ENCODE peak calls at places on chromosomes 6 and 20, in five cellular contexts. One of them, this sample, is unnamed.

GRCh38 chr20:54167909-54168872 is 5.6 kb downstream of the CYP24A1 start:
- DNase-seq in heart left ventricle: no peak
- DNase-seq in tibial nerve: no peak
- DNase-seq in A549: peak; percentile 92
- DNase-seq in body of pancreas: no peak
- DNase-seq in this sample: no peak

GRCh38 chr20:15236812-15237211 is 899.4 kb upstream of the FLRT3 start:
- DNase-seq in heart left ventricle: no peak
- DNase-seq in body of pancreas: peak; percentile 61
- DNase-seq in tibial nerve: no peak
- DNase-seq in A549: peak; percentile 74
- DNase-seq in this sample: peak; percentile 3

GRCh38 chr6:112253842-112254816 is at the start of gene LAMA4:
- DNase-seq in body of pancreas: peak; percentile 29
- DNase-seq in A549: peak; percentile 5
- DNase-seq in heart left ventricle: peak; percentile 82
- DNase-seq in tibial nerve: no peak
- DNase-seq in this sample: no peak

GRCh38 chr6:14004258-14004657 is 79.5 kb downstream of the RNF182 start:
- DNase-seq in A549: no peak
- DNase-seq in tibial nerve: no peak
- DNase-seq in body of pancreas: no peak
- DNase-seq in heart left ventricle: no peak
- DNase-seq in this sample: no peak

GRCh38 chr6:78611886-78612480 is 255.4 kb upstream of the IRAK1BP1 start:
- DNase-seq in tibial nerve: no peak
- DNase-seq in A549: peak; percentile 47
- DNase-seq in heart left ventricle: no peak
- DNase-seq in body of pancreas: no peak
- DNase-seq in this sample: peak; percentile 9

GRCh38 chr6:24936641-24937317 is 1.0 kb upstream of the RIPOR2 start:
- DNase-seq in tibial nerve: no peak
- DNase-seq in A549: no peak
- DNase-seq in body of pancreas: no peak
- DNase-seq in heart left ventricle: no peak
- DNase-seq in this sample: no peak

GRCh38 chr6:122839477-122839876 is 50.4 kb downstream of the SMPDL3A start:
- DNase-seq in body of pancreas: peak; percentile 69
- DNase-seq in heart left ventricle: no peak
- DNase-seq in A549: peak; percentile 46
- DNase-seq in tibial nerve: peak; percentile 21
- DNase-seq in this sample: peak; percentile 46

GRCh38 chr6:27668442-27669275 is 195.8 kb upstream of the ZNF184 start:
- DNase-seq in body of pancreas: peak; percentile 16
- DNase-seq in tibial nerve: no peak
- DNase-seq in A549: peak; percentile 76
- DNase-seq in heart left ventricle: no peak
- DNase-seq in this sample: peak; percentile 87

GRCh38 chr20:44548171-44548678 is 26.4 kb upstream of the SERINC3 start:
- DNase-seq in body of pancreas: no peak
- DNase-seq in tibial nerve: no peak
- DNase-seq in A549: no peak
- DNase-seq in heart left ventricle: no peak
- DNase-seq in this sample: no peak

GRCh38 chr6:163311830-163312229 is 102.7 kb upstream of the QKI start:
- DNase-seq in A549: peak; percentile 83
- DNase-seq in heart left ventricle: no peak
- DNase-seq in tibial nerve: no peak
- DNase-seq in body of pancreas: no peak
- DNase-seq in this sample: no peak

GRCh38 chr6:31465185-31465536 is 32.8 kb upstream of the MICB start:
- DNase-seq in tibial nerve: no peak
- DNase-seq in body of pancreas: no peak
- DNase-seq in heart left ventricle: no peak
- DNase-seq in A549: no peak
- DNase-seq in this sample: no peak
- TF ChIP-seq POLR2A in tibial nerve: no peak
- TF ChIP-seq POLR2A in body of pancreas: no peak
- TF ChIP-seq POLR2A in heart left ventricle: no peak
- TF ChIP-seq POLR2A in A549: no peak
- TF ChIP-seq POLR2A in this sample: no peak

GRCh38 chr20:62931464-62931863 is 5.2 kb upstream of the DIDO1 start:
- DNase-seq in tibial nerve: no peak
- DNase-seq in A549: no peak
- DNase-seq in body of pancreas: no peak
- DNase-seq in heart left ventricle: no peak
- DNase-seq in this sample: no peak

GRCh38 chr20:62935968-62936585 is 1.9 kb upstream of the GID8 start:
- DNase-seq in tibial nerve: no peak
- DNase-seq in A549: no peak
- DNase-seq in body of pancreas: no peak
- DNase-seq in heart left ventricle: no peak
- DNase-seq in this sample: no peak

GRCh38 chr20:62936996-62937352 is 973 bp upstream of the GID8 start:
- DNase-seq in body of pancreas: no peak
- DNase-seq in tibial nerve: no peak
- DNase-seq in heart left ventricle: no peak
- DNase-seq in A549: peak; percentile 39
- DNase-seq in this sample: peak; percentile 66

GRCh38 chr20:62935204-62935967 is 2.6 kb upstream of the GID8 start:
- DNase-seq in body of pancreas: no peak
- DNase-seq in A549: no peak
- DNase-seq in heart left ventricle: no peak
- DNase-seq in tibial nerve: no peak
- DNase-seq in this sample: peak; percentile 26

GRCh38 chr20:62933966-62934365 is 4.0 kb upstream of the GID8 start:
- DNase-seq in tibial nerve: no peak
- DNase-seq in heart left ventricle: no peak
- DNase-seq in body of pancreas: no peak
- DNase-seq in A549: no peak
- DNase-seq in this sample: no peak
- TF ChIP-seq POLR2A in tibial nerve: no peak
- TF ChIP-seq POLR2A in heart left ventricle: no peak
- TF ChIP-seq POLR2A in body of pancreas: no peak
- TF ChIP-seq POLR2A in A549: no peak
- TF ChIP-seq POLR2A in this sample: no peak

GRCh38 chr20:25058051-25058796 is at the start of gene ACSS1:
- DNase-seq in tibial nerve: peak; percentile 43
- DNase-seq in A549: peak; percentile 54
- DNase-seq in body of pancreas: peak; percentile 73
- DNase-seq in heart left ventricle: peak; percentile 87
- DNase-seq in this sample: peak; percentile 76
- TF ChIP-seq POLR2A in tibial nerve: peak; percentile 54
- TF ChIP-seq POLR2A in A549: peak; percentile 69
- TF ChIP-seq POLR2A in body of pancreas: peak; percentile 2
- TF ChIP-seq POLR2A in heart left ventricle: no peak
- TF ChIP-seq POLR2A in this sample: peak; percentile 41

GRCh38 chr6:109455161-109455501 is 441 bp downstream of the MICAL1 start:
- DNase-seq in tibial nerve: no peak
- DNase-seq in heart left ventricle: peak; percentile 69
- DNase-seq in A549: no peak
- DNase-seq in body of pancreas: no peak
- DNase-seq in this sample: peak; percentile 35
- TF ChIP-seq POLR2A in tibial nerve: no peak
- TF ChIP-seq POLR2A in heart left ventricle: no peak
- TF ChIP-seq POLR2A in A549: no peak
- TF ChIP-seq POLR2A in body of pancreas: no peak
- TF ChIP-seq POLR2A in this sample: no peak

GRCh38 chr6:69783124-69783523 is 13.7 kb downstream of the LMBRD1 start:
- DNase-seq in heart left ventricle: no peak
- DNase-seq in A549: no peak
- DNase-seq in body of pancreas: no peak
- DNase-seq in tibial nerve: no peak
- DNase-seq in this sample: no peak

GRCh38 chr6:69785697-69786096 is 11.1 kb downstream of the LMBRD1 start:
- DNase-seq in tibial nerve: no peak
- DNase-seq in heart left ventricle: no peak
- DNase-seq in A549: no peak
- DNase-seq in body of pancreas: no peak
- DNase-seq in this sample: no peak

GRCh38 chr6:69784595-69785377 is 12.0 kb downstream of the LMBRD1 start:
- DNase-seq in heart left ventricle: no peak
- DNase-seq in tibial nerve: no peak
- DNase-seq in A549: no peak
- DNase-seq in body of pancreas: no peak
- DNase-seq in this sample: peak; percentile 19

GRCh38 chr6:69775941-69776340 is 20.9 kb downstream of the LMBRD1 start:
- DNase-seq in body of pancreas: no peak
- DNase-seq in heart left ventricle: no peak
- DNase-seq in tibial nerve: no peak
- DNase-seq in A549: no peak
- DNase-seq in this sample: no peak

GRCh38 chr6:69780585-69781178 is 16.1 kb downstream of the LMBRD1 start:
- DNase-seq in heart left ventricle: no peak
- DNase-seq in body of pancreas: peak; percentile 63
- DNase-seq in A549: no peak
- DNase-seq in tibial nerve: no peak
- DNase-seq in this sample: no peak
- TF ChIP-seq POLR2A in heart left ventricle: no peak
- TF ChIP-seq POLR2A in body of pancreas: no peak
- TF ChIP-seq POLR2A in A549: no peak
- TF ChIP-seq POLR2A in tibial nerve: no peak
- TF ChIP-seq POLR2A in this sample: no peak